ENCODE peak calls at places on chromosome 13, in six cellular contexts. O is upper lobe of right lung; Y is RWPE2; G is stimulated activated naive CD8-positive, alpha-beta T cell treated with anti-CD3 and anti-CD28 coated beads, Interleukin-15, amount 100 ng/mL, for 72 hours; E is heart right ventricle; C is pancreas. J is an unnamed sample.

GRCh38 chr13:77465595-77466195 is 69.8 kb upstream of the SCEL start:
- ATAC-seq in O (no peak), E (no peak), Y (no peak), C (no peak), G (no peak), J (no peak)

GRCh38 chr13:110183925-110184324 is 123.0 kb downstream of the COL4A1 start:
- ATAC-seq in E (no peak), Y (no peak), C (no peak), O (no peak), G (no peak), J (no peak)

GRCh38 chr13:64446372-64446771 is 2783.8 kb downstream of the PCDH9 start:
- ATAC-seq in C (no peak), G (no peak), O (no peak), E (no peak), Y (peak), J (no peak)

GRCh38 chr13:46656786-46657185 is 103.8 kb downstream of the LRCH1 start:
- ATAC-seq in O (no peak), G (peak), C (peak), Y (no peak), E (no peak), J (no peak)

GRCh38 chr13:93413972-93414717 is 187.5 kb downstream of the GPC6 start:
- ATAC-seq in O (no peak), E (no peak), Y (no peak), C (no peak), G (no peak), J (no peak)

GRCh38 chr13:40344270-40345148 is 321.9 kb downstream of the FOXO1 start:
- ATAC-seq in C (peak), E (peak), Y (no peak), G (no peak), O (no peak), J (no peak)

GRCh38 chr13:26226209-26226608 is 4.1 kb upstream of the RNF6 start:
- ATAC-seq in C (no peak), O (no peak), G (no peak), Y (no peak), E (no peak), J (no peak)

GRCh38 chr13:96636310-96636709 is 358.0 kb downstream of the OXGR1 start:
- ATAC-seq in C (peak), Y (peak), O (no peak), G (no peak), E (no peak), J (no peak)

GRCh38 chr13:26480246-26480855 is 77.1 kb upstream of the WASF3 start:
- ATAC-seq in E (no peak), O (no peak), C (no peak), Y (no peak), G (no peak), J (no peak)

GRCh38 chr13:113843864-113844556 is 19.9 kb downstream of the GAS6 start:
- ATAC-seq in Y (no peak), G (no peak), E (peak), C (no peak), O (no peak), J (no peak)

GRCh38 chr13:77222000-77222690 is 104.7 kb downstream of the MYCBP2 start:
- ATAC-seq in C (no peak), G (peak), E (no peak), O (no peak), Y (no peak), J (no peak)

GRCh38 chr13:98225036-98225940 is 48.2 kb upstream of the RNF113B start:
- ATAC-seq in C (no peak), E (no peak), G (no peak), Y (no peak), O (no peak), J (no peak)

J was measured in SK-N-SH treated with all-trans-retinoic acid at 6 μM for 48 hours.